ENCODE peak calls at places on chromosome 6, in five cellular contexts. M is GM23338, S is brain microvascular endothelial cell, Z is A673, H is IMR-90. T is an unnamed sample.

GRCh38 chr6:62808575-62809293 is 402.5 kb upstream of the FKBP1C start:
- DNase-seq in M (no peak), S (no peak), Z (no peak), H (no peak), T (no peak)

GRCh38 chr6:133052465-133052864 is 188.7 kb upstream of the EYA4 start:
- DNase-seq in M (no peak), S (no peak), Z (no peak), H (no peak), T (no peak)

GRCh38 chr6:32047855-32048766 is 9.9 kb downstream of the CYP21A2 start:
- DNase-seq in M (peak; percentile 92), S (peak; percentile 23), Z (peak; percentile 60), H (peak; percentile 30), T (peak; percentile 13)

GRCh38 chr6:170137176-170137891 is 153.5 kb downstream of the DLL1 start:
- DNase-seq in M (no peak), S (no peak), Z (no peak), H (no peak), T (no peak)

GRCh38 chr6:116847234-116847633 is 18.4 kb upstream of the GPRC6A start:
- DNase-seq in M (peak; percentile 52), S (no peak), Z (peak; percentile 50), H (peak; percentile 41), T (peak; percentile 27)

GRCh38 chr6:55913213-55914195 is 38.1 kb upstream of the BMP5 start:
- DNase-seq in M (peak; percentile 45), S (no peak), Z (no peak), H (peak; percentile 17), T (no peak)

GRCh38 chr6:139686308-139686707 is 311.9 kb upstream of the CITED2 start:
- DNase-seq in M (no peak), S (peak; percentile 6), Z (no peak), H (no peak), T (no peak)

GRCh38 chr6:57075092-57075491 is 14.9 kb upstream of the ZNF451 start:
- DNase-seq in M (no peak), S (no peak), Z (no peak), H (peak; percentile 11), T (no peak)

GRCh38 chr6:84547341-84547794 is 217.0 kb downstream of the TBX18 start:
- DNase-seq in M (no peak), S (peak; percentile 65), Z (no peak), H (no peak), T (no peak)

GRCh38 chr6:135281227-135281626 is 100.1 kb downstream of the MYB start:
- DNase-seq in M (no peak), S (no peak), Z (no peak), H (no peak), T (no peak)

GRCh38 chr6:159151266-159151855 is 17.8 kb upstream of the FNDC1 start:
- DNase-seq in M (peak; percentile 54), S (peak; percentile 73), Z (peak; percentile 61), H (peak; percentile 58), T (no peak)

GRCh38 chr6:18501313-18502013 is 114.3 kb downstream of the RNF144B start:
- DNase-seq in M (no peak), S (peak; percentile 57), Z (peak; percentile 49), H (peak; percentile 91), T (no peak)

GRCh38 chr6:27096834-27097511 is 150.5 kb upstream of the PRSS16 start:
- DNase-seq in M (peak; percentile 85), S (peak; percentile 90), Z (peak; percentile 78), H (peak; percentile 75), T (no peak)

GRCh38 chr6:47097092-47097945 is 55.2 kb upstream of the ADGRF1 start:
- DNase-seq in M (peak; percentile 88), S (peak; percentile 83), Z (peak; percentile 92), H (peak; percentile 85), T (peak; percentile 56)
- TF ChIP-seq CTCF in M (peak; percentile 84), S (peak; percentile 84), Z (peak; percentile 80), H (peak; percentile 95), T (peak; percentile 86)

GRCh38 chr6:108564178-108564577 is 3.5 kb downstream of the FOXO3 start:
- DNase-seq in M (no peak), S (peak; percentile 88), Z (no peak), H (peak; percentile 98), T (no peak)
- H3K4me3 ChIP-seq in M (no peak overlapping the region), S (peak overlapping the region; percentile 22), Z (no peak overlapping the region), H (no peak overlapping the region), T (no peak overlapping the region)

GRCh38 chr6:26032387-26033131 is 54.7 kb upstream of the HFE start:
- DNase-seq in M (peak; percentile 50), S (peak; percentile 22), Z (peak; percentile 75), H (peak; percentile 38), T (no peak)

GRCh38 chr6:26031151-26031594 is 56.1 kb upstream of the HFE start:
- DNase-seq in M (no peak), S (no peak), Z (peak; percentile 66), H (no peak), T (no peak)

GRCh38 chr6:26030716-26031115 is 56.5 kb upstream of the HFE start:
- DNase-seq in M (no peak), S (no peak), Z (no peak), H (no peak), T (no peak)

GRCh38 chr6:26033132-26033941 is 53.9 kb upstream of the HFE start:
- DNase-seq in M (peak; percentile 95), S (peak; percentile 94), Z (peak; percentile 95), H (peak; percentile 99), T (peak; percentile 82)

DNA sequence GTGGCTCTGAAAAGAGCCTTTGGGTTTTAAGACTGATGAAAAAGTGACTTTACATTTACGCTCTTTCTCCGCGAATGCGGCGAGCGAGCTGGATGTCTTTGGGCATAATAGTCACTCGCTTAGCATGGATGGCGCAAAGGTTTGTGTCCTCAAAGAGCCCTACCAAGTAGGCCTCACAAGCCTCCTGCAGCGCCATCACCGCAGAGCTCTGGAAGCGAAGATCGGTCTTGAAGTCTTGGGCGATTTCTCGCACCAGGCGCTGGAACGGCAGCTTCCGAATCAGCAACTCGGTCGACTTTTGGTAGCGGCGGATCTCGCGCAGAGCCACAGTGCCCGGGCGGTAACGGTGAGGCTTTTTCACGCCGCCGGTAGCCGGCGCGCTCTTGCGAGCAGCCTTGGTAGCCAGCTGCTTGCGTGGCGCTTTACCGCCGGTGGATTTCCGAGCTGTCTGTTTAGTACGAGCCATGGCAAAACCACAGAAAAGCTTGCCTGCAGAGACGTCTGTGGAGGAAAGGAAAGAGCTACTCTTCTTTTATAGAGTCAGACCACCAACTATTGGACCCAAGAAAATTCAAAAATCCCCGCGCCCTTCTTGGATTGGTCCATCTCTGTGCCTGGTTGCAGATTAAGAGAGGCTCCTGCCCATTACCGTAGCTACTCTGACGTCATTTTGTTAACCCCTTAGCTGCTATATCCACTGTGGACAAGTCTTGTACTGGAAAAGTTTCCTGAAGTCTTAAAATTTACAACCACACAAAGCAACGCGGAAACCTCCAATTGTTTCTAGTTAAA is 55.4 kb upstream of the HFE start:
- DNase-seq in M (peak; percentile 99), S (peak; percentile 98), Z (peak; percentile 99), H (peak; percentile 97), T (peak; percentile 95)
- TF ChIP-seq CTCF in M (no peak), S (peak; percentile 39), Z (peak; percentile 33), H (peak; percentile 15), T (peak; percentile 31)

GRCh38 chr6:36907781-36908180 is 22.0 kb downstream of the C6orf89 start:
- DNase-seq in M (no peak), S (no peak), Z (no peak), H (peak; percentile 36), T (no peak)
- H3K4me3 ChIP-seq in M (no peak overlapping the region), S (no peak overlapping the region), Z (no peak overlapping the region), H (no peak overlapping the region), T (no peak overlapping the region)

GRCh38 chr6:815348-815738 is 122.4 kb upstream of the EXOC2 start:
- DNase-seq in M (no peak), S (no peak), Z (no peak), H (no peak), T (no peak)
- TF ChIP-seq CTCF in M (peak; percentile 44), S (peak; percentile 21), Z (peak; percentile 12), H (no peak), T (no peak)

DNA sequence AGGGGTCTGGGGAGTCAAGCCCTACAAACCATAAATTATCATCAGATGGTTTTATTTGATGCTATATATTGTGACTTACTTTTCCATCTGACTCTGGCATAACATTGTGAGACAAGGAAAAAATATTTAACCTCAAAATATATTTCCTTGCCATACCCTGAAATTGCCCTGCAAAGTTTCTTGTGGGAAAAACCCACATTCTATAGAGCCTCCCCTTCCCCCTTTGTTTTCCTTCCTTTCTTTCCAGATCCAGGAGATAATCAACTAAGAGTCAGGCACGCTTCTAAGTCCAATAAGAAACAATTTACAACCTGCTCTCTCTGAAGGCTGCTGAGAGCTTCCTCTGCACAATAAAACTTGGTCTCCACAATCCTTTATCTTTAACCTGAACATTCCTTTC is 17.5 kb upstream of the HINT3 start:
- DNase-seq in M (no peak), S (no peak), Z (no peak), H (no peak), T (no peak)
- H3K4me3 ChIP-seq in M (no peak overlapping the region), S (no peak overlapping the region), Z (no peak overlapping the region), H (no peak overlapping the region), T (no peak overlapping the region)

DNA sequence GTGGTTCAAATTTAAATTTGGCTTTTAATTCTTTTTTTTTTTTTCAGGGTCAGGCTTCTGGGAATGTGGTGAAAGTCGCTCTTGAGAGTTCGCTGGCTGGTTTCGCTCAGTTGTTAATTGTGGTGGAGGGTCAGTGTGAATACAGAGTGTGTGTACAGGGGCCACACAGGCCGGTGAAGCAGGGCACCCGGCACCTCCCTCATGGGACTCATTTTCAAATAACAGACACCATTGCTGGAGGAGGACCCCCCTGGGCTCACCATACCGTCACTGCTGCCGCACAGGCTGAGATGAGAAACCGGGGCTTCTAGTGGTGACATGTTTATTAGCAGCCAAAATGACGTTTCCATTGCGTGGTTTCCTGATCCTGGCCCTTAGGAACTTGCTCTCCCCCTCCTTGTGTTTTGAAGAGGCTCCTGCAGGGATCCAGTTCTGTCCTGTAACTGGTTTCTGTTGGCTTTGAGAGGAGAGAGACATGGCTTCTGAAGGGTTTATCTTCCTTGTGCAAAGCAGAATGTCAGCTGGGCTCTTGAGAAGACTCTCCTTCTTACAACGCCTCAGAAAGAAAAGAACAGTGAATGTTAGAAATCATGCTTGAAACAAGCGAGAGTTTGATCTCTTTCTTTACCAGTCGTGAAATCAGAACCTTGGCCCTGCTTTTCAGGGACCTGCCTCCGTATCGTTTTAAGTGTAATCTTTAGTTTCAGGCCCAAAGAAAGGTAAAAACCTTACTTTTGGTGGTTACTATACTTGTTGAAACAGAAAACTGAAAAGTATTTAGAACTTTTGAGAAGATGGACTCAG is 37.8 kb downstream of the DUSP22 start:
- DNase-seq in M (peak; percentile 65), S (no peak), Z (peak; percentile 38), H (peak; percentile 22), T (no peak)
- TF ChIP-seq CTCF in M (no peak), S (peak; percentile 10), Z (no peak), H (no peak), T (no peak)

GRCh38 chr6:22657341-22657985 is 88.1 kb downstream of the HDGFL1 start:
- DNase-seq in M (no peak), S (no peak), Z (no peak), H (no peak), T (no peak)
- H3K4me3 ChIP-seq in M (no peak overlapping the region), S (no peak overlapping the region), Z (no peak overlapping the region), H (no peak overlapping the region), T (no peak overlapping the region)

T was measured in LNCaP clone FGC.